ENCODE peak calls at places on chromosomes 11 and 22, in nine cellular contexts. I is stimulated activated CD4-positive, alpha-beta T cell treated with anti-CD3 and anti-CD28 coated beads, TNF-alpha, amount 100 ng/mL, for 1 hour; W is cardiac fibroblast; K is GM06990; R is EH; O is neuronal stem cell; B is activated CD8-positive, alpha-beta memory T cell treated with anti-CD3 and anti-CD28 coated beads, Interleukin-2, amount 10 ng/mL, durations not matched to agents 7 days and 5 days; C is hippocampal formation; Q is activated naive CD8-positive, alpha-beta T cell treated with anti-CD3 and anti-CD28 coated beads, Interleukin-2, amount 50 U/mL, for 16 hours. Y is an unnamed sample.

GRCh38 chr11:7604331-7604973 is 68.8 kb downstream of the CYB5R2 start:
- DNase-seq in I (no peak), W (no peak), K (no peak), R (no peak), O (no peak), B (no peak), C (no peak), Q (no peak), Y (no peak)

GRCh38 chr11:97574976-97575665 is 1185.3 kb downstream of the JRKL start:
- DNase-seq in I (no peak), W (no peak), K (no peak), R (no peak), O (no peak), B (no peak), C (no peak), Q (no peak), Y (no peak)

GRCh38 chr11:109870313-109870712 is 222.9 kb upstream of the ZC3H12C start:
- DNase-seq in I (no peak), W (no peak), K (no peak), R (no peak), O (no peak), B (no peak), C (no peak), Q (no peak), Y (no peak)

GRCh38 chr11:103903621-103904323 is 132.7 kb upstream of the DDI1 start:
- DNase-seq in I (no peak), W (no peak), K (peak; percentile 43), R (no peak), O (no peak), B (no peak), C (no peak), Q (no peak), Y (no peak)

GRCh38 chr11:78615724-78616123 is 41.1 kb upstream of the NARS2 start:
- DNase-seq in I (no peak), W (no peak), K (no peak), R (no peak), O (no peak), B (no peak), C (no peak), Q (no peak), Y (no peak)

GRCh38 chr11:47578524-47579460 is at the start of the genes KBTBD4 and NDUFS3:
- DNase-seq in I (peak; percentile 90), W (peak; percentile 93), K (peak; percentile 93), R (peak; percentile 85), O (peak; percentile 94), B (peak; percentile 91), C (peak; percentile 88), Q (peak; percentile 63), Y (peak; percentile 80)

GRCh38 chr11:11578542-11578941 is 43.3 kb downstream of the GALNT18 start:
- DNase-seq in I (no peak), W (no peak), K (no peak), R (no peak), O (no peak), B (peak; percentile 15), C (no peak), Q (no peak), Y (no peak)

GRCh38 chr11:76510060-76511047 is 65.5 kb downstream of the EMSY start:
- DNase-seq in I (no peak), W (peak; percentile 34), K (no peak), R (peak; percentile 85), O (no peak), B (no peak), C (no peak), Q (no peak), Y (no peak)

GRCh38 chr22:45400046-45400445 is 13.4 kb downstream of the SMC1B start:
- DNase-seq in I (no peak), W (no peak), K (no peak), R (no peak), O (no peak), B (no peak), C (no peak), Q (no peak), Y (no peak)

GRCh38 chr11:92329644-92330043 is 105.0 kb downstream of the FAT3 start:
- DNase-seq in I (no peak), W (peak; percentile 53), K (no peak), R (peak; percentile 58), O (no peak), B (no peak), C (no peak), Q (no peak), Y (no peak)

GRCh38 chr11:7019500-7020182 is 505 bp downstream of the ZNF214 start:
- DNase-seq in I (no peak), W (no peak), K (no peak), R (no peak), O (no peak), B (no peak), C (no peak), Q (no peak), Y (no peak)

GRCh38 chr11:126459691-126460404 is 104.4 kb downstream of the ST3GAL4 start:
- DNase-seq in I (no peak), W (peak; percentile 68), K (no peak), R (peak; percentile 37), O (no peak), B (no peak), C (peak; percentile 83), Q (no peak), Y (no peak)

GRCh38 chr11:121513807-121514206 is 61.0 kb upstream of the SORL1-AS1 start:
- DNase-seq in I (no peak), W (no peak), K (no peak), R (no peak), O (no peak), B (no peak), C (no peak), Q (no peak), Y (no peak)

GRCh38 chr22:38035530-38035885 is 21.7 kb upstream of the PICK1 start:
- DNase-seq in I (no peak), W (no peak), K (no peak), R (no peak), O (no peak), B (no peak), C (no peak), Q (no peak), Y (no peak)

GRCh38 chr11:100875521-100875869 is 188.4 kb downstream of the ARHGAP42 start:
- DNase-seq in I (no peak), W (no peak), K (no peak), R (no peak), O (no peak), B (no peak), C (no peak), Q (no peak), Y (no peak)

GRCh38 chr11:44775366-44776356 is 48.9 kb downstream of the TSPAN18 start:
- DNase-seq in I (peak; percentile 46), W (peak; percentile 47), K (no peak), R (peak; percentile 42), O (peak; percentile 53), B (peak; percentile 70), C (no peak), Q (peak; percentile 11), Y (peak; percentile 26)

GRCh38 chr11:6333112-6333511 is 12.8 kb upstream of the CAVIN3 start:
- DNase-seq in I (no peak), W (no peak), K (no peak), R (peak; percentile 64), O (no peak), B (no peak), C (peak; percentile 19), Q (no peak), Y (no peak)

GRCh38 chr22:40216041-40216756 is 38.5 kb downstream of the TNRC6B start:
- DNase-seq in I (no peak), W (no peak), K (peak; percentile 59), R (no peak), O (no peak), B (peak; percentile 47), C (no peak), Q (no peak), Y (no peak)

GRCh38 chr22:19998991-19999820 is 17.4 kb downstream of the ARVCF start:
- DNase-seq in I (no peak), W (no peak), K (no peak), R (no peak), O (no peak), B (no peak), C (no peak), Q (no peak), Y (no peak)

GRCh38 chr11:69718147-69718546 is 14.3 kb upstream of the FGF19 start:
- DNase-seq in I (peak; percentile 2), W (peak; percentile 32), K (peak; percentile 33), R (peak; percentile 40), O (peak; percentile 80), B (no peak), C (no peak), Q (no peak), Y (no peak)

GRCh38 chr11:64650923-64651523 is 60.0 kb downstream of the SLC22A12 start:
- DNase-seq in I (no peak), W (peak; percentile 40), K (no peak), R (peak; percentile 39), O (no peak), B (no peak), C (peak; percentile 21), Q (no peak), Y (no peak)

GRCh38 chr11:85767277-85767676 is 43.7 kb downstream of the SYTL2 start:
- DNase-seq in I (no peak), W (no peak), K (no peak), R (no peak), O (no peak), B (no peak), C (no peak), Q (no peak), Y (no peak)

GRCh38 chr11:19193916-19194315 is 7.9 kb downstream of the CSRP3 start:
- DNase-seq in I (no peak), W (no peak), K (no peak), R (no peak), O (no peak), B (no peak), C (no peak), Q (no peak), Y (no peak)

GRCh38 chr11:82775736-82776346 is 42.2 kb upstream of the FAM181B start:
- DNase-seq in I (no peak), W (peak; percentile 71), K (no peak), R (peak; percentile 67), O (no peak), B (peak; percentile 49), C (no peak), Q (no peak), Y (no peak)

GRCh38 chr11:107776062-107776461 is 64.2 kb upstream of the SLN start:
- DNase-seq in I (no peak), W (no peak), K (no peak), R (no peak), O (no peak), B (no peak), C (no peak), Q (no peak), Y (no peak)

GRCh38 chr11:110173775-110174644 is 80.8 kb downstream of the ZC3H12C start:
- DNase-seq in I (peak; percentile 50), W (peak; percentile 86), K (no peak), R (peak; percentile 58), O (peak; percentile 67), B (peak; percentile 70), C (peak; percentile 29), Q (peak; percentile 13), Y (peak; percentile 20)

GRCh38 chr11:125941606-125942275 is 4.1 kb upstream of the VSIG10L2 start:
- DNase-seq in I (peak; percentile 39), W (peak; percentile 27), K (no peak), R (peak; percentile 18), O (peak; percentile 32), B (peak; percentile 58), C (no peak), Q (no peak), Y (no peak)

GRCh38 chr22:30486661-30487115 is 14.9 kb upstream of the SEC14L3 start:
- DNase-seq in I (no peak), W (no peak), K (no peak), R (no peak), O (no peak), B (no peak), C (no peak), Q (no peak), Y (no peak)

GRCh38 chr11:32374261-32374711 is 61.1 kb downstream of the WT1 start:
- DNase-seq in I (no peak), W (peak; percentile 43), K (peak; percentile 44), R (peak; percentile 7), O (peak; percentile 33), B (peak; percentile 66), C (no peak), Q (no peak), Y (no peak)

GRCh38 chr11:1547467-1548098 is 24.5 kb downstream of the DUSP8 start:
- DNase-seq in I (no peak), W (no peak), K (no peak), R (no peak), O (no peak), B (no peak), C (no peak), Q (no peak), Y (no peak)

GRCh38 chr11:63889344-63889743 is 27.6 kb downstream of the RCOR2 start:
- DNase-seq in I (no peak), W (no peak), K (no peak), R (no peak), O (no peak), B (no peak), C (no peak), Q (no peak), Y (no peak)

Y was measured in stimulated activated CD8-positive, alpha-beta memory T cell treated with anti-CD3 and anti-CD28 coated beads, Interleukin-7, amount 100 ng/mL, for 4 hours.